ENCODE peak calls at places on chromosomes 12 and 14, in five cellular contexts. One of them, this sample, is unnamed.

GRCh38 chr12:100733817-100734593 is 60.6 kb upstream of the ANO4 start:
- DNase-seq in CD4-positive, alpha-beta T cell: no peak
- DNase-seq in AG04449: no peak
- DNase-seq in HFF-Myc: no peak
- DNase-seq in lung: no peak
- DNase-seq in this sample: no peak

GRCh38 chr14:51650721-51651387 is 856 bp upstream of the FRMD6 start:
- DNase-seq in HFF-Myc: no peak
- DNase-seq in AG04449: no peak
- DNase-seq in lung: no peak
- DNase-seq in CD4-positive, alpha-beta T cell: no peak
- DNase-seq in this sample: no peak

GRCh38 chr12:46908936-46909635 is 83.3 kb upstream of the SLC38A4 start:
- DNase-seq in CD4-positive, alpha-beta T cell: no peak
- DNase-seq in HFF-Myc: no peak
- DNase-seq in lung: no peak
- DNase-seq in AG04449: no peak
- DNase-seq in this sample: no peak

GRCh38 chr14:95519699-95520098 is 3.2 kb upstream of the SYNE3 start:
- DNase-seq in lung: peak
- DNase-seq in CD4-positive, alpha-beta T cell: peak
- DNase-seq in AG04449: no peak
- DNase-seq in HFF-Myc: peak
- DNase-seq in this sample: no peak

GRCh38 chr14:54001189-54001878 is 44.7 kb upstream of the BMP4 start:
- DNase-seq in lung: no peak
- DNase-seq in CD4-positive, alpha-beta T cell: no peak
- DNase-seq in AG04449: no peak
- DNase-seq in HFF-Myc: no peak
- DNase-seq in this sample: no peak

GRCh38 chr12:14403711-14404164 is 38.3 kb downstream of the ATF7IP start:
- DNase-seq in HFF-Myc: peak
- DNase-seq in lung: no peak
- DNase-seq in CD4-positive, alpha-beta T cell: no peak
- DNase-seq in AG04449: peak
- DNase-seq in this sample: no peak

GRCh38 chr14:68684466-68685418 is 108.1 kb downstream of the ZFP36L1 start:
- DNase-seq in CD4-positive, alpha-beta T cell: no peak
- DNase-seq in lung: no peak
- DNase-seq in HFF-Myc: no peak
- DNase-seq in AG04449: no peak
- DNase-seq in this sample: no peak

GRCh38 chr12:28998662-28999120 is 150.4 kb upstream of the FAR2 start:
- DNase-seq in AG04449: peak
- DNase-seq in CD4-positive, alpha-beta T cell: no peak
- DNase-seq in lung: no peak
- DNase-seq in HFF-Myc: peak
- DNase-seq in this sample: no peak

GRCh38 chr12:13686243-13686642 is 295.2 kb downstream of the GRIN2B start:
- DNase-seq in HFF-Myc: no peak
- DNase-seq in AG04449: no peak
- DNase-seq in lung: no peak
- DNase-seq in CD4-positive, alpha-beta T cell: no peak
- DNase-seq in this sample: no peak

GRCh38 chr12:58066296-58066695 is 124.9 kb downstream of the ATP23 start:
- DNase-seq in lung: no peak
- DNase-seq in CD4-positive, alpha-beta T cell: no peak
- DNase-seq in HFF-Myc: peak
- DNase-seq in AG04449: no peak
- DNase-seq in this sample: no peak

GRCh38 chr14:35123388-35123703 is 994 bp downstream of the PRORP start:
- DNase-seq in lung: no peak
- DNase-seq in CD4-positive, alpha-beta T cell: no peak
- DNase-seq in AG04449: no peak
- DNase-seq in HFF-Myc: no peak
- DNase-seq in this sample: no peak

GRCh38 chr14:75409425-75410205 is 18.2 kb upstream of the JDP2 start:
- DNase-seq in lung: no peak
- DNase-seq in HFF-Myc: no peak
- DNase-seq in AG04449: no peak
- DNase-seq in CD4-positive, alpha-beta T cell: no peak
- DNase-seq in this sample: no peak

GRCh38 chr12:42557586-42558172 is 31.9 kb downstream of the PRICKLE1 start:
- DNase-seq in lung: no peak
- DNase-seq in CD4-positive, alpha-beta T cell: no peak
- DNase-seq in AG04449: no peak
- DNase-seq in HFF-Myc: no peak
- DNase-seq in this sample: no peak

GRCh38 chr14:56630707-56631106 is 51.1 kb downstream of the TMEM260 start:
- DNase-seq in HFF-Myc: peak
- DNase-seq in lung: no peak
- DNase-seq in AG04449: no peak
- DNase-seq in CD4-positive, alpha-beta T cell: no peak
- DNase-seq in this sample: no peak

GRCh38 chr12:3336606-3337311 is 154.2 kb upstream of the PRMT8 start:
- DNase-seq in lung: no peak
- DNase-seq in AG04449: no peak
- DNase-seq in HFF-Myc: no peak
- DNase-seq in CD4-positive, alpha-beta T cell: no peak
- DNase-seq in this sample: no peak

GRCh38 chr12:53381739-53382630 is 2.0 kb downstream of the SP1 start:
- DNase-seq in CD4-positive, alpha-beta T cell: peak
- DNase-seq in AG04449: no peak
- DNase-seq in lung: no peak
- DNase-seq in HFF-Myc: no peak
- DNase-seq in this sample: no peak

GRCh38 chr14:72444701-72445100 is 449.2 kb downstream of the DPF3 start:
- DNase-seq in HFF-Myc: no peak
- DNase-seq in AG04449: no peak
- DNase-seq in CD4-positive, alpha-beta T cell: no peak
- DNase-seq in lung: no peak
- DNase-seq in this sample: no peak

GRCh38 chr12:130401703-130402102 is 64.0 kb downstream of the PIWIL1 start:
- DNase-seq in lung: no peak
- DNase-seq in AG04449: no peak
- DNase-seq in CD4-positive, alpha-beta T cell: no peak
- DNase-seq in HFF-Myc: no peak
- DNase-seq in this sample: no peak

GRCh38 chr14:96277890-96278289 is 21.9 kb downstream of the BDKRB1 start:
- DNase-seq in AG04449: no peak
- DNase-seq in CD4-positive, alpha-beta T cell: no peak
- DNase-seq in lung: no peak
- DNase-seq in HFF-Myc: no peak
- DNase-seq in this sample: no peak

GRCh38 chr12:64459388-64460024 is 7.6 kb downstream of the TBK1 start:
- DNase-seq in HFF-Myc: no peak
- DNase-seq in CD4-positive, alpha-beta T cell: no peak
- DNase-seq in AG04449: no peak
- DNase-seq in lung: no peak
- DNase-seq in this sample: no peak

GRCh38 chr12:65740873-65741600 is 83.2 kb upstream of the HMGA2 start:
- DNase-seq in HFF-Myc: no peak
- DNase-seq in CD4-positive, alpha-beta T cell: peak
- DNase-seq in AG04449: no peak
- DNase-seq in lung: peak
- DNase-seq in this sample: peak

GRCh38 chr12:54304187-54304810 is 3.5 kb upstream of the NFE2 start:
- DNase-seq in HFF-Myc: no peak
- DNase-seq in AG04449: no peak
- DNase-seq in CD4-positive, alpha-beta T cell: no peak
- DNase-seq in lung: peak
- DNase-seq in this sample: no peak

GRCh38 chr14:50311337-50311973 is 574 bp downstream of the L2HGDH start:
- DNase-seq in AG04449: no peak
- DNase-seq in CD4-positive, alpha-beta T cell: no peak
- DNase-seq in lung: no peak
- DNase-seq in HFF-Myc: no peak
- DNase-seq in this sample: no peak
- TF ChIP-seq CTCF in AG04449: peak
- TF ChIP-seq CTCF in CD4-positive, alpha-beta T cell: peak
- TF ChIP-seq CTCF in lung: no peak
- TF ChIP-seq CTCF in HFF-Myc: peak
- TF ChIP-seq CTCF in this sample: peak

DNA sequence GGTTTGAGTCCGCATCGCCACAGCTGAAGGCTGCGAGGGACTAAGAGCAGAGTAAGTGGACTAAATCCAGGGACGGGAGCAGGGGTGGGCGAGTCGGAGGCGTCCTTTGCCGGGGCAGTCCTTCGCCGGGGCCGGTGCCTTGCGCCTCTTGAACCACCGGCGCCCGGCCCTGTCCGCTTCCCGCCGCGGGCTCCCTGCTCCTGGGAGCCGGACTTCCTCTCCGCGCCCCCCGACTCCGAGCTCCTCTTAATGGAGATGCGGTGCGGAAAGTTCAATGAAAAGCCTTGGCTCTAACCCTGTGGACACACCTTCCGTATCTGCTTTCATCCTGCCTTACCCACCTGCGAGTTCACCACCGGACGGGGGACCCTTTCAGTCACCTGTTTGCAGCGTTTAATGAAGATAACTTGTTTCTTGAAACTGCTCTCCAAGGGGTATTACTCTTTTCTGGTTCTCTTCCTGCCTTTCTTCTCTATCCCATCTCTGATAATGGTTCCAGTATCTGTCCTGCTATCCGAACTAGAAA is 453 bp downstream of the FGFR1OP2 start:
- DNase-seq in AG04449: no peak
- DNase-seq in CD4-positive, alpha-beta T cell: peak
- DNase-seq in lung: peak
- DNase-seq in HFF-Myc: no peak
- DNase-seq in this sample: no peak
- TF ChIP-seq CTCF in AG04449: no peak
- TF ChIP-seq CTCF in CD4-positive, alpha-beta T cell: no peak
- TF ChIP-seq CTCF in lung: no peak
- TF ChIP-seq CTCF in HFF-Myc: no peak
- TF ChIP-seq CTCF in this sample: no peak

GRCh38 chr14:99747582-99748330 is 45.5 kb upstream of the EML1 start:
- DNase-seq in lung: no peak
- DNase-seq in AG04449: no peak
- DNase-seq in CD4-positive, alpha-beta T cell: no peak
- DNase-seq in HFF-Myc: no peak
- DNase-seq in this sample: no peak

GRCh38 chr14:99750746-99751450 is 42.3 kb upstream of the EML1 start:
- DNase-seq in AG04449: no peak
- DNase-seq in CD4-positive, alpha-beta T cell: no peak
- DNase-seq in HFF-Myc: no peak
- DNase-seq in lung: no peak
- DNase-seq in this sample: no peak

GRCh38 chr14:99749763-99750715 is 43.2 kb upstream of the EML1 start:
- DNase-seq in AG04449: no peak
- DNase-seq in lung: no peak
- DNase-seq in HFF-Myc: no peak
- DNase-seq in CD4-positive, alpha-beta T cell: no peak
- DNase-seq in this sample: no peak

GRCh38 chr14:99748529-99748928 is 44.7 kb upstream of the EML1 start:
- DNase-seq in AG04449: no peak
- DNase-seq in lung: no peak
- DNase-seq in HFF-Myc: no peak
- DNase-seq in CD4-positive, alpha-beta T cell: no peak
- DNase-seq in this sample: no peak

DNA sequence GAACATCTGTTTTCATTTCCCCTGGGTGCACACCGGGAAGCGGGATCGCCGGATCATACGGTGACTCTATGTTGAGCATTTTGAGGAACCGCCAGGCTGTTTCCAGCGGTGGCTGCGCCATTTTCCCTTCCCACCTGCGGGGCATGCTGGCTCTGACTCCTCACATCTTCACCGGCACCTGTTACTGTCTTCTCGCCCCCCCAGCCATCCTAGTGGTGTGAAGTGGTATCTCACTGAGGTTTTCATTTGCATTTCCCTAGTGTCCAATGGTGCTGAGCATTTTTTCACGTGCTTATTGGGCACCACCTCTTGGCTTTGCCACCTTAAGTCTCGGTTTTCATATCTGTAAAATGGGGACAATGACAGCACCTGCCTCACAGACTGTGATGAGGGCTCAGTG is 44.1 kb upstream of the EML1 start:
- DNase-seq in AG04449: no peak
- DNase-seq in HFF-Myc: no peak
- DNase-seq in CD4-positive, alpha-beta T cell: no peak
- DNase-seq in lung: no peak
- DNase-seq in this sample: no peak
- TF ChIP-seq CTCF in AG04449: peak
- TF ChIP-seq CTCF in HFF-Myc: peak
- TF ChIP-seq CTCF in CD4-positive, alpha-beta T cell: no peak
- TF ChIP-seq CTCF in lung: no peak
- TF ChIP-seq CTCF in this sample: peak

DNA sequence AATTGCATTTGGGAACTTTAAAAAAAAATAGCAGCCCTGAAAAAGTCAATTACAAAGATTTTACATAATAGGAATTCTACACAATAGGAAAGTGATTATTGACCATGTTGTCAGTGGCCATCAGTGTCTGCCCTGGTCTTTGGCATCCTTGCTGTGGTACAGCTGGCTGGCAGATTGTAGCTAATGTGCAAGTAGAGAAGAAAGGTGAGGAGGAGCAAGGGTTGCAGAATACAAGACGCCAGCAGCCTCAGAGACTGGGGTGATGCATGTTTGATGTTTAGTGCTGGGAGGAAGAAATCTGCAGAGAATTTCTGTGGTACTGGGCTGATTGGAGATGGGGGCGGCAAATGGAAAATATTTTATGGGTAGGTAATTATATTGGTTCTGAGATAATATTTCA is 322.9 kb downstream of the TMEM117 start:
- DNase-seq in HFF-Myc: no peak
- DNase-seq in lung: no peak
- DNase-seq in AG04449: no peak
- DNase-seq in CD4-positive, alpha-beta T cell: no peak
- DNase-seq in this sample: no peak
- TF ChIP-seq CTCF in HFF-Myc: no peak
- TF ChIP-seq CTCF in lung: no peak
- TF ChIP-seq CTCF in AG04449: no peak
- TF ChIP-seq CTCF in CD4-positive, alpha-beta T cell: no peak
- TF ChIP-seq CTCF in this sample: no peak

This sample was measured in type B pancreatic cell.